ENCODE peak calls at places on chromosomes 6 and 20, in eight cellular contexts. B, O, F, D, R, Q, W and A are unnamed samples.

GRCh38 chr20:50029697-50030428 is 47.1 kb downstream of the SNAI1 start:
- DNase-seq in Q (no peak), B (no peak), W (no peak), O (peak; percentile 91), R (no peak), F (no peak), D (no peak), A (no peak)

GRCh38 chr20:36998652-36999051 is 47.1 kb upstream of the SAMHD1 start:
- DNase-seq in R (no peak), D (no peak), F (peak; percentile 81), W (no peak), Q (no peak), O (no peak), B (no peak), A (no peak)

GRCh38 chr6:112701201-112701600 is 354.1 kb downstream of the RFPL4B start:
- DNase-seq in O (peak; percentile 23), D (no peak), F (no peak), Q (no peak), B (no peak), W (peak; percentile 9), R (no peak), A (no peak)

GRCh38 chr6:125154184-125155135 is 887 bp downstream of the TPD52L1 start:
- DNase-seq in W (no peak), R (no peak), F (peak; percentile 10), Q (peak; percentile 57), D (no peak), B (peak; percentile 49), O (peak; percentile 58), A (no peak)

GRCh38 chr20:50387996-50388332 is 122.2 kb upstream of the PTPN1 start:
- DNase-seq in W (no peak), O (no peak), B (no peak), Q (no peak), D (no peak), R (no peak), F (no peak), A (no peak)

GRCh38 chr20:44714701-44715494 is at the start of gene CCN5:
- DNase-seq in D (peak; percentile 15), B (no peak), O (peak; percentile 74), R (no peak), F (no peak), W (peak; percentile 53), Q (peak; percentile 90), A (no peak)

GRCh38 chr6:143762126-143762525 is 81.0 kb upstream of the LTV1 start:
- DNase-seq in W (no peak), F (no peak), O (no peak), Q (no peak), R (no peak), D (no peak), B (no peak), A (no peak)

GRCh38 chr6:138440296-138440695 is 36.3 kb downstream of the HEBP2 start:
- DNase-seq in W (no peak), F (no peak), B (no peak), R (no peak), Q (no peak), D (no peak), O (no peak), A (no peak)

GRCh38 chr20:23294166-23294565 is 56.4 kb upstream of the NXT1 start:
- DNase-seq in Q (no peak), W (no peak), D (no peak), B (no peak), R (no peak), F (no peak), O (no peak), A (no peak)

GRCh38 chr6:139334791-139335446 is 39.5 kb downstream of the CITED2 start:
- DNase-seq in W (no peak), Q (no peak), O (peak; percentile 67), D (no peak), F (no peak), B (no peak), R (no peak), A (no peak)

GRCh38 chr6:30219244-30219643 is 6.0 kb upstream of the TRIM26 start:
- DNase-seq in R (no peak), W (peak; percentile 52), Q (no peak), B (peak; percentile 61), D (peak; percentile 70), F (peak; percentile 55), O (peak; percentile 71), A (no peak)

GRCh38 chr6:164502838-164503237 is 806.6 kb downstream of the C6orf118 start:
- DNase-seq in D (no peak), O (no peak), F (no peak), R (no peak), Q (no peak), W (no peak), B (no peak), A (no peak)

GRCh38 chr20:23046431-23046830 is 3.0 kb downstream of the THBD start:
- DNase-seq in F (no peak), R (no peak), D (no peak), B (no peak), Q (no peak), W (no peak), O (no peak), A (no peak)

GRCh38 chr6:143634486-143634885 is 43.3 kb upstream of the PHACTR2 start:
- DNase-seq in O (peak; percentile 28), R (no peak), D (no peak), W (no peak), Q (no peak), B (no peak), F (no peak), A (no peak)

GRCh38 chr6:37615564-37616340 is 81.9 kb downstream of the MDGA1 start:
- DNase-seq in R (no peak), W (no peak), Q (no peak), F (no peak), B (no peak), D (no peak), O (peak; percentile 23), A (no peak)

GRCh38 chr6:97085772-97086171 is 161.2 kb downstream of the KLHL32 start:
- DNase-seq in O (peak; percentile 87), W (no peak), R (no peak), F (no peak), D (no peak), B (no peak), Q (no peak), A (no peak)

GRCh38 chr20:43584448-43585138 is 6.1 kb upstream of the IFT52 start:
- DNase-seq in W (no peak), B (no peak), Q (no peak), F (no peak), D (no peak), O (peak; percentile 67), R (no peak), A (no peak)

GRCh38 chr6:20985821-20986220 is 451.6 kb downstream of the CDKAL1 start:
- DNase-seq in O (no peak), F (no peak), Q (no peak), B (no peak), W (no peak), D (no peak), R (no peak), A (no peak)

GRCh38 chr6:129704708-129705107 is 5.3 kb downstream of the ARHGAP18 start:
- DNase-seq in W (no peak), O (no peak), F (no peak), D (no peak), B (no peak), R (no peak), Q (no peak), A (no peak)

GRCh38 chr6:138805431-138805830 is 9.5 kb downstream of the ECT2L start:
- DNase-seq in O (no peak), Q (no peak), D (no peak), B (no peak), R (no peak), F (no peak), W (no peak), A (no peak)

GRCh38 chr20:1897965-1898464 is 2.8 kb downstream of the SIRPA start:
- DNase-seq in B (no peak), R (no peak), Q (no peak), W (peak; percentile 63), O (no peak), D (no peak), F (no peak), A (no peak)

GRCh38 chr20:51350941-51351631 is 191.4 kb downstream of the NFATC2 start:
- DNase-seq in O (peak; percentile 43), F (no peak), W (no peak), R (no peak), Q (no peak), B (no peak), D (no peak), A (no peak)

GRCh38 chr6:40912158-40912946 is 126.7 kb downstream of the UNC5CL start:
- DNase-seq in D (peak; percentile 26), F (peak; percentile 9), O (peak; percentile 73), Q (no peak), R (no peak), B (peak; percentile 74), W (peak; percentile 37), A (no peak)

GRCh38 chr20:59342017-59342957 is 41.9 kb downstream of the EDN3 start:
- DNase-seq in F (no peak), W (no peak), R (no peak), D (no peak), O (no peak), B (no peak), Q (no peak), A (no peak)

GRCh38 chr6:73388800-73389512 is 5.7 kb upstream of the DDX43 start:
- DNase-seq in O (peak; percentile 69), B (peak; percentile 86), W (peak; percentile 36), R (no peak), Q (peak; percentile 70), F (peak; percentile 17), D (peak; percentile 51), A (peak; percentile 87)

GRCh38 chr20:29349836-29350235 is 1907.6 kb upstream of the DEFB115 start:
- DNase-seq in W (no peak), F (no peak), B (no peak), D (no peak), Q (no peak), O (no peak), R (no peak), A (no peak)

GRCh38 chr6:37049990-37050853 is 44.8 kb downstream of the FGD2 start:
- DNase-seq in Q (peak; percentile 91), D (peak; percentile 94), W (peak; percentile 84), R (peak; percentile 30), O (no peak), B (no peak), F (peak; percentile 46), A (no peak)

GRCh38 chr6:26657268-26657667 is 2.3 kb downstream of the ZNF322 start:
- DNase-seq in B (no peak), F (no peak), Q (no peak), O (no peak), D (no peak), R (no peak), W (peak; percentile 8), A (no peak)